ENCODE peak calls at places on chromosomes 1 and 21, in nine cellular contexts. K is activated T-cell treated with anti-CD3 and anti-CD28 coated beads, Interleukin-2, amount 50 U/mL, for 48 hours; R is AML-193; O is NCI-H524; L is AG09319; Q is HuH-7; T is CD4-positive, alpha-beta T cell; J is GM13976; W is neural progenitor cell. Y is an unnamed sample.

GRCh38 chr1:220113136-220113695 is 19.3 kb downstream of the IARS2 start:
- DNase-seq in K (no peak), R (peak), O (no peak), L (no peak), Q (peak), T (no peak), J (peak), W (peak), Y (peak)

GRCh38 chr1:1069061-1069710 is 4.9 kb downstream of the RNF223 start:
- DNase-seq in K (peak), R (peak), O (peak), L (no peak), Q (peak), T (peak), J (peak), W (peak), Y (peak)

GRCh38 chr1:118214866-118215265 is 29.8 kb upstream of the SPAG17 start:
- DNase-seq in K (no peak), R (no peak), O (no peak), L (no peak), Q (no peak), T (no peak), J (no peak), W (no peak), Y (no peak)

GRCh38 chr1:23074012-23074411 is 54.7 kb downstream of the KDM1A start:
- DNase-seq in K (no peak), R (no peak), O (no peak), L (no peak), Q (no peak), T (no peak), J (no peak), W (no peak), Y (no peak)

GRCh38 chr1:226063362-226064167 is 1.0 kb downstream of the H3-3A start:
- DNase-seq in K (peak), R (no peak), O (peak), L (no peak), Q (no peak), T (peak), J (peak), W (peak), Y (peak)

GRCh38 chr1:58858344-58858673 is 74.5 kb upstream of the JUN start:
- DNase-seq in K (peak), R (no peak), O (no peak), L (no peak), Q (no peak), T (peak), J (no peak), W (no peak), Y (peak)

GRCh38 chr1:74396942-74397341 is 115.5 kb downstream of the LRRC53 start:
- DNase-seq in K (no peak), R (no peak), O (no peak), L (no peak), Q (no peak), T (no peak), J (peak), W (no peak), Y (no peak)

GRCh38 chr1:67270569-67270968 is 37.1 kb upstream of the IL12RB2 start:
- DNase-seq in K (peak), R (no peak), O (no peak), L (no peak), Q (no peak), T (no peak), J (no peak), W (no peak), Y (no peak)

GRCh38 chr1:110956586-110956985 is 7.1 kb downstream of the LRIF1 start:
- DNase-seq in K (no peak), R (no peak), O (no peak), L (no peak), Q (no peak), T (no peak), J (no peak), W (no peak), Y (no peak)

GRCh38 chr1:89466307-89466925 is 58.2 kb upstream of the LRRC8B start:
- DNase-seq in K (no peak), R (peak), O (no peak), L (no peak), Q (no peak), T (no peak), J (no peak), W (no peak), Y (no peak)

GRCh38 chr1:183450086-183450485 is 22.2 kb upstream of the SMG7 start:
- DNase-seq in K (no peak), R (no peak), O (no peak), L (no peak), Q (no peak), T (no peak), J (no peak), W (no peak), Y (peak)

GRCh38 chr1:22895357-22895756 is 77.3 kb downstream of the LACTBL1 start:
- DNase-seq in K (no peak), R (no peak), O (no peak), L (no peak), Q (no peak), T (no peak), J (no peak), W (no peak), Y (no peak)

GRCh38 chr1:52182874-52183400 is 41.0 kb downstream of the ZFYVE9 start:
- DNase-seq in K (no peak), R (no peak), O (no peak), L (no peak), Q (no peak), T (no peak), J (no peak), W (no peak), Y (no peak)

GRCh38 chr1:25534389-25534788 is 9.0 kb upstream of the LDLRAP1 start:
- DNase-seq in K (no peak), R (no peak), O (peak), L (no peak), Q (no peak), T (no peak), J (no peak), W (no peak), Y (peak)

GRCh38 chr1:162855461-162856150 is 5.4 kb downstream of the CCDC190 start:
- DNase-seq in K (no peak), R (no peak), O (no peak), L (no peak), Q (no peak), T (no peak), J (no peak), W (no peak), Y (no peak)

GRCh38 chr1:168665975-168666374 is 63.0 kb downstream of the DPT start:
- DNase-seq in K (no peak), R (no peak), O (no peak), L (no peak), Q (no peak), T (no peak), J (no peak), W (no peak), Y (no peak)

GRCh38 chr1:151568626-151569088 is 28.5 kb downstream of the TUFT1 start:
- DNase-seq in K (no peak), R (no peak), O (no peak), L (no peak), Q (no peak), T (no peak), J (no peak), W (no peak), Y (peak)

GRCh38 chr1:150441121-150441520 is 46.1 kb upstream of the TARS2 start:
- DNase-seq in K (no peak), R (no peak), O (no peak), L (no peak), Q (no peak), T (no peak), J (no peak), W (no peak), Y (no peak)

GRCh38 chr1:239386453-239387303 is at the start of gene CHRM3:
- DNase-seq in K (peak), R (no peak), O (no peak), L (no peak), Q (peak), T (no peak), J (peak), W (peak), Y (no peak)

GRCh38 chr1:181390350-181391080 is 92.8 kb upstream of the CACNA1E start:
- DNase-seq in K (no peak), R (no peak), O (peak), L (no peak), Q (no peak), T (no peak), J (no peak), W (no peak), Y (peak)

GRCh38 chr1:168468042-168468809 is 75.6 kb downstream of the XCL2 start:
- DNase-seq in K (no peak), R (no peak), O (no peak), L (no peak), Q (no peak), T (no peak), J (no peak), W (no peak), Y (no peak)

GRCh38 chr1:9778905-9779304 is 44.9 kb downstream of the CLSTN1 start:
- DNase-seq in K (no peak), R (no peak), O (no peak), L (no peak), Q (no peak), T (no peak), J (no peak), W (no peak), Y (no peak)

GRCh38 chr1:159889821-159890252 is 10.1 kb downstream of the CFAP45 start:
- DNase-seq in K (no peak), R (peak), O (peak), L (peak), Q (no peak), T (no peak), J (peak), W (peak), Y (no peak)

GRCh38 chr21:44574457-44575306 is 1.2 kb downstream of the KRTAP10-4 start:
- DNase-seq in K (no peak), R (no peak), O (no peak), L (no peak), Q (peak), T (no peak), J (no peak), W (no peak), Y (no peak)

GRCh38 chr1:164914208-164914607 is 355.2 kb downstream of the PBX1 start:
- DNase-seq in K (no peak), R (no peak), O (peak), L (peak), Q (peak), T (no peak), J (no peak), W (no peak), Y (peak)

GRCh38 chr1:102262994-102263393 is 266.3 kb upstream of the OLFM3 start:
- DNase-seq in K (no peak), R (no peak), O (peak), L (no peak), Q (no peak), T (no peak), J (no peak), W (no peak), Y (no peak)

GRCh38 chr21:20882462-20883415 is 115.5 kb upstream of the NCAM2 start:
- DNase-seq in K (no peak), R (peak), O (peak), L (no peak), Q (peak), T (no peak), J (no peak), W (peak), Y (peak)

GRCh38 chr1:69494171-69494570 is 73.6 kb upstream of the LRRC7 start:
- DNase-seq in K (no peak), R (no peak), O (no peak), L (no peak), Q (no peak), T (no peak), J (no peak), W (no peak), Y (no peak)